ENCODE peak calls at places on chromosomes 7 and 10, in six cellular contexts. One of them, this sample, is unnamed.

GRCh38 chr10:93165367-93165766 is 91.7 kb downstream of the CYP26A1 start:
- DNase-seq in ureter: no peak
- DNase-seq in T-helper 1 cell: no peak
- DNase-seq in caudate nucleus: no peak
- DNase-seq in T-helper 22 cell: no peak
- DNase-seq in GF-D8: no peak
- DNase-seq in this sample: no peak

GRCh38 chr7:119783799-119784198 is 489.2 kb upstream of the KCND2 start:
- DNase-seq in T-helper 1 cell: no peak
- DNase-seq in ureter: no peak
- DNase-seq in caudate nucleus: no peak
- DNase-seq in GF-D8: no peak
- DNase-seq in T-helper 22 cell: no peak
- DNase-seq in this sample: no peak

GRCh38 chr10:68784476-68784875 is 42.9 kb upstream of the STOX1 start:
- DNase-seq in GF-D8: no peak
- DNase-seq in caudate nucleus: no peak
- DNase-seq in ureter: no peak
- DNase-seq in T-helper 1 cell: no peak
- DNase-seq in T-helper 22 cell: no peak
- DNase-seq in this sample: no peak

GRCh38 chr10:60808031-60808430 is 29.8 kb downstream of the CDK1 start:
- DNase-seq in ureter: no peak
- DNase-seq in T-helper 1 cell: no peak
- DNase-seq in caudate nucleus: no peak
- DNase-seq in GF-D8: no peak
- DNase-seq in T-helper 22 cell: no peak
- DNase-seq in this sample: no peak

GRCh38 chr10:113965077-113965476 is 78.6 kb upstream of the ADRB1 start:
- DNase-seq in caudate nucleus: no peak
- DNase-seq in ureter: no peak
- DNase-seq in T-helper 22 cell: no peak
- DNase-seq in GF-D8: peak
- DNase-seq in T-helper 1 cell: no peak
- DNase-seq in this sample: no peak

GRCh38 chr10:102644646-102645387 is 538 bp downstream of the TRIM8 start:
- DNase-seq in GF-D8: peak
- DNase-seq in caudate nucleus: peak
- DNase-seq in ureter: peak
- DNase-seq in T-helper 22 cell: peak
- DNase-seq in T-helper 1 cell: peak
- DNase-seq in this sample: peak

GRCh38 chr10:71397340-71398212 is 856 bp downstream of the CDH23 start:
- DNase-seq in T-helper 22 cell: no peak
- DNase-seq in caudate nucleus: no peak
- DNase-seq in GF-D8: no peak
- DNase-seq in T-helper 1 cell: no peak
- DNase-seq in ureter: peak
- DNase-seq in this sample: no peak

GRCh38 chr7:24692592-24692991 is 64.7 kb downstream of the GSDME start:
- DNase-seq in ureter: no peak
- DNase-seq in caudate nucleus: no peak
- DNase-seq in T-helper 22 cell: no peak
- DNase-seq in GF-D8: no peak
- DNase-seq in T-helper 1 cell: no peak
- DNase-seq in this sample: no peak

GRCh38 chr10:122099562-122099961 is 110.6 kb downstream of the TACC2 start:
- DNase-seq in ureter: no peak
- DNase-seq in T-helper 22 cell: no peak
- DNase-seq in GF-D8: no peak
- DNase-seq in caudate nucleus: no peak
- DNase-seq in T-helper 1 cell: no peak
- DNase-seq in this sample: no peak

GRCh38 chr7:2203551-2204300 is 29.0 kb downstream of the MAD1L1 start:
- DNase-seq in ureter: no peak
- DNase-seq in T-helper 22 cell: no peak
- DNase-seq in GF-D8: no peak
- DNase-seq in T-helper 1 cell: no peak
- DNase-seq in caudate nucleus: no peak
- DNase-seq in this sample: no peak

This sample was measured in T-helper 17 cell.